ENCODE peak calls at places on chromosomes 7 and 10, in five cellular contexts. One of them, this sample, is unnamed.

GRCh38 chr10:32190890-32191491 is 134.8 kb upstream of the KIF5B start:
- DNase-seq in brain microvascular endothelial cell: no peak
- DNase-seq in endothelial cell of umbilical vein: peak
- DNase-seq in colonic mucosa: no peak
- DNase-seq in neural progenitor cell: peak
- DNase-seq in this sample: no peak

GRCh38 chr10:99659031-99659867 is at the start of gene ENTPD7:
- DNase-seq in neural progenitor cell: peak
- DNase-seq in brain microvascular endothelial cell: peak
- DNase-seq in endothelial cell of umbilical vein: peak
- DNase-seq in colonic mucosa: peak
- DNase-seq in this sample: peak

GRCh38 chr7:96310106-96310505 is 11.8 kb downstream of the SLC25A13 start:
- DNase-seq in colonic mucosa: no peak
- DNase-seq in neural progenitor cell: no peak
- DNase-seq in brain microvascular endothelial cell: no peak
- DNase-seq in endothelial cell of umbilical vein: peak
- DNase-seq in this sample: peak

GRCh38 chr7:50824882-50825281 is 42.2 kb upstream of the GRB10 start:
- DNase-seq in endothelial cell of umbilical vein: no peak
- DNase-seq in neural progenitor cell: no peak
- DNase-seq in brain microvascular endothelial cell: peak
- DNase-seq in colonic mucosa: no peak
- DNase-seq in this sample: no peak

GRCh38 chr7:101362334-101363195 is at the start of gene COL26A1:
- DNase-seq in brain microvascular endothelial cell: no peak
- DNase-seq in neural progenitor cell: peak
- DNase-seq in colonic mucosa: no peak
- DNase-seq in endothelial cell of umbilical vein: no peak
- DNase-seq in this sample: peak

GRCh38 chr10:33132626-33133025 is 174.6 kb upstream of the ITGB1 start:
- DNase-seq in colonic mucosa: no peak
- DNase-seq in brain microvascular endothelial cell: no peak
- DNase-seq in neural progenitor cell: no peak
- DNase-seq in endothelial cell of umbilical vein: no peak
- DNase-seq in this sample: no peak

GRCh38 chr7:152336754-152337368 is 98.9 kb downstream of the KMT2C start:
- DNase-seq in endothelial cell of umbilical vein: peak
- DNase-seq in colonic mucosa: peak
- DNase-seq in brain microvascular endothelial cell: peak
- DNase-seq in neural progenitor cell: peak
- DNase-seq in this sample: no peak

GRCh38 chr7:76185187-76185915 is 16.3 kb upstream of the SRRM3 start:
- DNase-seq in brain microvascular endothelial cell: no peak
- DNase-seq in endothelial cell of umbilical vein: no peak
- DNase-seq in neural progenitor cell: peak
- DNase-seq in colonic mucosa: no peak
- DNase-seq in this sample: no peak

GRCh38 chr7:121084748-121085336 is 96.3 kb downstream of the CPED1 start:
- DNase-seq in brain microvascular endothelial cell: peak
- DNase-seq in endothelial cell of umbilical vein: peak
- DNase-seq in colonic mucosa: no peak
- DNase-seq in neural progenitor cell: no peak
- DNase-seq in this sample: peak

GRCh38 chr7:191105-192034 is 1.0 kb upstream of the FAM20C start:
- DNase-seq in colonic mucosa: peak
- DNase-seq in neural progenitor cell: peak
- DNase-seq in brain microvascular endothelial cell: peak
- DNase-seq in endothelial cell of umbilical vein: peak
- DNase-seq in this sample: peak

DNA sequence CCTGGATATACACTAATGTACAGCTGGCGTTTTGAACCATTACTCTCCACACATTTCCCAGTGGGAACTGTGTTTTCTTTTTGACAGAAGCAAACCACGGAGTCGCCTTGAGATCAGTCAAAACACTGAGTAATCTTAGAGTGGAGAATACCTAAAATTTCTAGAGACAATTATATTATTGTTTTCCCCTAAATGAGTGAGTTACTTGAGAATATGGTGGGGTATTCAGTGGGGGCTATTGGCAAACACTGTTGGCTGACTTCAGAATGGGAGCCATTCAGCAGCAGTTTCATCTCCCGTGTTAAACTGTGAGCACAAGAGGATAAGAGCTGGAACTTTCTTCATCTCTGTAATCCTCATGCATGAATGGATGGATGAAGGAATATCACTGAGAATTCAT is 6.2 kb downstream of the IL2RA start:
- DNase-seq in neural progenitor cell: no peak
- DNase-seq in endothelial cell of umbilical vein: no peak
- DNase-seq in colonic mucosa: no peak
- DNase-seq in brain microvascular endothelial cell: no peak
- DNase-seq in this sample: no peak
- H3K27ac ChIP-seq in neural progenitor cell: no peak
- H3K27ac ChIP-seq in endothelial cell of umbilical vein: no peak
- H3K27ac ChIP-seq in colonic mucosa: no peak
- H3K27ac ChIP-seq in brain microvascular endothelial cell: no peak
- H3K27ac ChIP-seq in this sample: no peak

GRCh38 chr7:134317434-134317833 is 704 bp upstream of the SLC35B4 start:
- DNase-seq in endothelial cell of umbilical vein: no peak
- DNase-seq in neural progenitor cell: no peak
- DNase-seq in brain microvascular endothelial cell: no peak
- DNase-seq in colonic mucosa: no peak
- DNase-seq in this sample: no peak
- H3K27ac ChIP-seq in endothelial cell of umbilical vein: no peak
- H3K27ac ChIP-seq in neural progenitor cell: no peak
- H3K27ac ChIP-seq in brain microvascular endothelial cell: no peak
- H3K27ac ChIP-seq in colonic mucosa: no peak
- H3K27ac ChIP-seq in this sample: no peak

DNA sequence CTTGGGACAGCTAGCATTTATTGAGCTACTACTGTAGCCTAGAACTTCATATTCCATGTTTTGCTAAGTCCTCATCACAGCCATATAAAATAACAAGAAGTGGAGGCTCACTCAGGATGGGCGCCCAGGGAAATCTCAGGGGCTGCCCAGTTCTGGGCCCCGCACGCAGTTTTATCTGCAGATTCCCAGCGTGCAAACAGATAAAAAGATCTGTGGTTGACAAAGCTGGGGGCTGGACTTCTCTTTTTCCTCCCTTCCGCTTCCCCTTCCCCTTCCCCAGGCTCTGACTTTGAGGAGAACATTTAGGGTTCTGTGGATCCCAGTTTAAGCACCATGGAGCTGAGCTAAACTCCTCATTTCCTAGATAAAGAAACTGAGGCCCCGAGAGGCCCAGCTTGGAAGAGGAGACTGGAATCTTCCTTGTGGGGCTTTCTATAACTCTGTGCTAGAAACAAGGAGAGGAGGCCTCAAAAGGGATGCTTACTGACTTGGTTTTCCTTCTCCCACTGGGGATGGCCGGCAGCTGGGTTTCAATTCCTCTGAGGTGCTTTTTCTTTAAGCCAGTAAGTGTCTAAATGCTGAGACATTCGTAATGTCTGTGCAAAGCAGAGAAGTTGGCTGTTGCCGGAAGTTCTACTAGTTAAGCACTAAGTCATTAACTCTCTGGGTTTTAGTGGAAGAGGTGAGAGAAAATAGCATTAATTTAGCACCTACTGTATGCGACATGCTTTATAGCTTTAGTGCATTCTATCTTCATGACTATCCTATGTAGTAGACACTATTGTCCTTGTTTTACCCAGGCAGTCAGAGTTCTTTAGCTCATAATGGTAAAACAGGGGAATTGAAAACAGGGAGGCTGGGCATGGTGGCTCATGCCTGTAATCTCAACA is 135.4 kb downstream of the RGS10 start:
- DNase-seq in colonic mucosa: no peak
- DNase-seq in endothelial cell of umbilical vein: no peak
- DNase-seq in brain microvascular endothelial cell: no peak
- DNase-seq in neural progenitor cell: no peak
- DNase-seq in this sample: no peak
- H3K27ac ChIP-seq in colonic mucosa: peak
- H3K27ac ChIP-seq in endothelial cell of umbilical vein: no peak
- H3K27ac ChIP-seq in brain microvascular endothelial cell: no peak
- H3K27ac ChIP-seq in neural progenitor cell: no peak
- H3K27ac ChIP-seq in this sample: peak

GRCh38 chr7:47218378-47219176 is 363.3 kb downstream of the TNS3 start:
- DNase-seq in neural progenitor cell: no peak
- DNase-seq in colonic mucosa: no peak
- DNase-seq in endothelial cell of umbilical vein: no peak
- DNase-seq in brain microvascular endothelial cell: no peak
- DNase-seq in this sample: no peak
- H3K27ac ChIP-seq in neural progenitor cell: no peak
- H3K27ac ChIP-seq in colonic mucosa: no peak
- H3K27ac ChIP-seq in endothelial cell of umbilical vein: no peak
- H3K27ac ChIP-seq in brain microvascular endothelial cell: no peak
- H3K27ac ChIP-seq in this sample: no peak

GRCh38 chr7:17558135-17558534 is 259.7 kb downstream of the AHR start:
- DNase-seq in endothelial cell of umbilical vein: no peak
- DNase-seq in colonic mucosa: no peak
- DNase-seq in brain microvascular endothelial cell: no peak
- DNase-seq in neural progenitor cell: no peak
- DNase-seq in this sample: no peak

GRCh38 chr7:17560516-17560915 is 262.1 kb downstream of the AHR start:
- DNase-seq in colonic mucosa: no peak
- DNase-seq in neural progenitor cell: no peak
- DNase-seq in endothelial cell of umbilical vein: no peak
- DNase-seq in brain microvascular endothelial cell: no peak
- DNase-seq in this sample: peak

GRCh38 chr7:17559388-17559787 is 260.9 kb downstream of the AHR start:
- DNase-seq in neural progenitor cell: no peak
- DNase-seq in colonic mucosa: no peak
- DNase-seq in brain microvascular endothelial cell: no peak
- DNase-seq in endothelial cell of umbilical vein: no peak
- DNase-seq in this sample: no peak

GRCh38 chr7:17557305-17557704 is 258.9 kb downstream of the AHR start:
- DNase-seq in neural progenitor cell: no peak
- DNase-seq in colonic mucosa: no peak
- DNase-seq in brain microvascular endothelial cell: no peak
- DNase-seq in endothelial cell of umbilical vein: no peak
- DNase-seq in this sample: no peak

DNA sequence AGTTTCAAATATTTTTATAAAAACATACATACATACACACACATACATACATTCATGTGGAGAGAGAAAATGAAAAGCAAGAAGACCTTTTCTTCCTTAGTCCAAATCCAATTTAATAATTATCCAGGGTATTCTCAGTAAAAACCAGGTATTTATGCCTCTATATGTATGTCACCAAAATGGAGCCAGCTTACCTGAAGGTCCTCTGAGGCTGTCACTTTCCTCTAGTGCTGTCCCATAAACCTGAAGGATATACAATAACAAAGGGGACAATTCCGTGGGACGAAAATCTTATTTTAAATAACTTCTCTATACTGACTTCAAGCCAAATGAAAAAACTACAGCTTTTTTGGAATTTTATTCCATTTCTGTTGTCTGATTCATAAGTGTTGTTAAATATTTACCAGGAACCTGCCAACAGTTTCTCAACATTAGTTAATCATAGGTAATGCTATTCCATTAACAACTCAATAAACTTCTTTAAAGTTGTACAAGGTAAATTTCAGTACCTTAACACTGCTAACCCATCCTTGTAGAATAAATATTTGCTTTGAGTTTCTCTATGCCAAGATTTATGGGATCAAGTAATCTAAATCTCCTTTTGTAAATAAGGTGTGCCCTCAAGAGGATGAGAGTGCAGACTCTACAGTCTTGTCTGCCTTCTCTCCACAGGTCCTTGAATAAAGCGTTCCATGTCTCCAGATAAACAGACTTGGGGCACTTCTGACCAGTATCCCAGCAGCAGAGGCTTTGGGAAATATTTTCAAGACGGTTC is 260.3 kb downstream of the AHR start:
- DNase-seq in neural progenitor cell: no peak
- DNase-seq in brain microvascular endothelial cell: no peak
- DNase-seq in colonic mucosa: peak
- DNase-seq in endothelial cell of umbilical vein: no peak
- DNase-seq in this sample: no peak
- H3K27ac ChIP-seq in neural progenitor cell: no peak
- H3K27ac ChIP-seq in brain microvascular endothelial cell: no peak
- H3K27ac ChIP-seq in colonic mucosa: peak
- H3K27ac ChIP-seq in endothelial cell of umbilical vein: no peak
- H3K27ac ChIP-seq in this sample: no peak

DNA sequence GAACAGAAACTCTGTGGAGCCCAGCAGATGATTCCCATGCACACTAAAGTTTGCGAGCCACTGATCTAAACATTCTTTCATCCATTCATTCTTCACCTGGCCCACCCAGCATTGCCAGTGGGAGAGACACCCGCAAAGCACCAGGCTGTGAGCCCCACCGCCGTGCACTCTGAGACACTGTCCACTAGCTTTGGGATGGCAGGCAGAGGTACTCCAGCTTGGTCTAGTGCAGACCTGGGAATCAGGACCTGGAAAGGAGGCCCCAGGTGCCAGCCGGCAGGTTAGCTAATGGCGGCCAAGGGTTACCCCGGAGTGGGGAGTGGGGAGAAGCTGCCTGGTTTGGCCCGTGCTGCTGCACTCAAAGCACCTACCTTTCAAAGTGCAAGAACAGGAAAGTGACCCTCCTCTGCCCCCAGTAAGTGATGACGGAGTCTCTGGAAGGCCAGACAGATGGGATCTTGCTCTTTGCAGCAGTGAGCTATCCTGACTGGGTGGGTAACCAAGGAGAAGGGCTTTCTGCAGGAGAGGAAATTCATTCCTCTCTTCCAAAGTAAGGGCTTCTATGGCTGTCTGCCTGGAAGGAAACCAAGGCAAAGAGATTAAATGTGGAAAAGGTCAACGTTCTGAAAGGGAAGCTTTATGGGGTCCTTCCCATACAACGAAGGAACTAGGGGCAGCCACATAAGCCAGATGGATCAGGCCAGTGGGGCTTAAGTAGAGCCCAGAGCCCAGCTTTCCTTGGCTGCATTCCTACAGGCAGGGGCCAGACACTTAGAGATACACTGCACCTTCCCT is 74.2 kb upstream of the LRRC4 start:
- DNase-seq in endothelial cell of umbilical vein: no peak
- DNase-seq in brain microvascular endothelial cell: no peak
- DNase-seq in neural progenitor cell: no peak
- DNase-seq in colonic mucosa: no peak
- DNase-seq in this sample: no peak
- H3K27ac ChIP-seq in endothelial cell of umbilical vein: no peak
- H3K27ac ChIP-seq in brain microvascular endothelial cell: no peak
- H3K27ac ChIP-seq in neural progenitor cell: no peak
- H3K27ac ChIP-seq in colonic mucosa: no peak
- H3K27ac ChIP-seq in this sample: no peak

GRCh38 chr7:16803881-16804673 is 722 bp downstream of the AGR2 start:
- DNase-seq in colonic mucosa: no peak
- DNase-seq in brain microvascular endothelial cell: no peak
- DNase-seq in endothelial cell of umbilical vein: no peak
- DNase-seq in neural progenitor cell: no peak
- DNase-seq in this sample: no peak
- H3K27ac ChIP-seq in colonic mucosa: peak
- H3K27ac ChIP-seq in brain microvascular endothelial cell: no peak
- H3K27ac ChIP-seq in endothelial cell of umbilical vein: no peak
- H3K27ac ChIP-seq in neural progenitor cell: no peak
- H3K27ac ChIP-seq in this sample: no peak